ENCODE peak calls at places on chromosomes 5 and 9, in five cellular contexts. S is AML-193, H is nucleus accumbens, P is activated T-cell treated with anti-CD3 and anti-CD28 coated beads for 48 hours, T is fibroblast of the conjunctiva. D is an unnamed sample.

GRCh38 chr5:57416246-57416996 is 66.2 kb downstream of the ACTBL2 start:
- DNase-seq in S (no peak), H (no peak), P (no peak), T (peak; percentile 66), D (no peak)

GRCh38 chr5:38190111-38190510 is 68.2 kb upstream of the EGFLAM start:
- DNase-seq in S (no peak), H (no peak), P (no peak), T (no peak), D (no peak)

GRCh38 chr5:121969660-121970295 is 8.0 kb downstream of the SRFBP1 start:
- DNase-seq in S (no peak), H (no peak), P (no peak), T (no peak), D (no peak)

GRCh38 chr5:1718669-1719068 is 81.0 kb downstream of the MRPL36 start:
- DNase-seq in S (no peak), H (no peak), P (no peak), T (no peak), D (no peak)

GRCh38 chr5:146681586-146681945 is 165.6 kb upstream of the GPR151 start:
- DNase-seq in S (no peak), H (no peak), P (no peak), T (no peak), D (no peak)

GRCh38 chr5:171845857-171846785 is 60.5 kb downstream of the SMIM23 start:
- DNase-seq in S (no peak), H (no peak), P (no peak), T (peak; percentile 44), D (no peak)

GRCh38 chr9:95264954-95265615 is 52.4 kb downstream of the FANCC start:
- DNase-seq in S (no peak), H (no peak), P (no peak), T (peak; percentile 12), D (no peak)

GRCh38 chr5:61071565-61071964 is 90.7 kb downstream of the SMIM15 start:
- DNase-seq in S (no peak), H (no peak), P (no peak), T (no peak), D (no peak)

GRCh38 chr5:55176176-55176818 is 3.3 kb upstream of the CDC20B start:
- DNase-seq in S (no peak), H (no peak), P (peak; percentile 24), T (no peak), D (no peak)

GRCh38 chr9:95499847-95500246 is 16.9 kb downstream of the PTCH1 start:
- DNase-seq in S (no peak), H (no peak), P (no peak), T (no peak), D (no peak)

GRCh38 chr9:133737774-133738038 is 446 bp downstream of the SARDH start:
- DNase-seq in S (no peak), H (no peak), P (no peak), T (no peak), D (no peak)